ENCODE peak calls at places on chromosomes 5 and 9, in nine cellular contexts. W is CD4-positive, alpha-beta T cell; T is upper lobe of right lung; O is left lung; C is pancreas; Q is PC-3; E is HepG2; R is HCT116; K is body of pancreas. F is an unnamed sample. For H3K9me3, the result is how much of the 10 kb centered on the place peaks cover.

GRCh38 chr5:177335701-177336065 is 15.8 kb downstream of the LMAN2 start:
- ATAC-seq in T (no peak), Q (no peak), O (no peak), C (no peak), E (no peak), W (no peak), R (no peak), K (no peak), F (no peak)

GRCh38 chr5:1325870-1326546 is 18.9 kb downstream of the CLPTM1L start:
- ATAC-seq in C (no peak), R (peak), O (no peak), T (no peak), W (no peak), E (no peak), Q (peak), K (no peak), F (no peak)

GRCh38 chr9:135504262-135505229 is 4.1 kb downstream of the MRPS2 start:
- ATAC-seq in C (no peak), O (no peak), Q (peak), T (peak), R (peak), E (peak), W (no peak), K (no peak), F (no peak)

GRCh38 chr5:160233215-160233614 is 3.9 kb downstream of the FABP6 start:
- ATAC-seq in C (no peak), Q (no peak), E (no peak), O (no peak), W (no peak), K (no peak), R (no peak), T (no peak), F (no peak)

GRCh38 chr9:70602364-70603019 is 188.0 kb upstream of the KLF9 start:
- ATAC-seq in T (peak), C (peak), W (peak), K (peak), R (peak), Q (peak), E (peak), O (peak), F (peak)

GRCh38 chr5:40614923-40615585 is 64.7 kb upstream of the PTGER4 start:
- ATAC-seq in R (no peak), O (no peak), E (no peak), W (no peak), C (no peak), K (no peak), Q (no peak), T (no peak), F (no peak)

GRCh38 chr5:73419414-73420390 is 28.9 kb downstream of the FOXD1 start:
- ATAC-seq in T (no peak), C (peak), O (peak), K (no peak), Q (peak), R (no peak), E (no peak), W (no peak), F (peak)

GRCh38 chr5:27472875-27473274 is 434.5 kb upstream of the CDH9 start:
- ATAC-seq in O (no peak), K (peak), T (no peak), C (no peak), E (no peak), W (no peak), Q (no peak), R (no peak), F (no peak)

GRCh38 chr5:177362102-177362868 is 4.6 kb downstream of the RGS14 start:
- ATAC-seq in T (peak), C (peak), K (no peak), R (peak), Q (no peak), O (peak), E (no peak), W (peak), F (no peak)

GRCh38 chr9:92275541-92275940 is 18.0 kb downstream of the IARS1 start:
- ATAC-seq in R (no peak), E (peak), W (no peak), C (no peak), Q (no peak), T (peak), K (no peak), O (no peak), F (no peak)

GRCh38 chr5:81303563-81303962 is 2.2 kb downstream of the ZCCHC9 start:
- ATAC-seq in O (no peak), Q (peak), T (no peak), R (no peak), W (no peak), E (no peak), K (no peak), C (no peak), F (no peak)

GRCh38 chr9:21516796-21517195 is 34.7 kb upstream of the IFNE start:
- ATAC-seq in Q (no peak), T (no peak), K (no peak), O (no peak), W (no peak), C (no peak), E (no peak), R (no peak), F (no peak)

GRCh38 chr9:18743976-18744375 is 270.0 kb downstream of the ADAMTSL1 start:
- ATAC-seq in E (no peak), O (no peak), W (no peak), T (no peak), K (no peak), R (no peak), C (no peak), Q (no peak), F (no peak)

GRCh38 chr5:176676361-176676824 is 29.1 kb downstream of the TSPAN17 start:
- ATAC-seq in K (no peak), O (no peak), R (peak), W (no peak), E (peak), C (no peak), T (no peak), Q (peak), F (no peak)

GRCh38 chr5:101278011-101278687 is 375.1 kb upstream of the ST8SIA4 start:
- ATAC-seq in T (no peak), O (no peak), C (no peak), Q (peak), E (no peak), W (no peak), K (no peak), R (no peak), F (no peak)

GRCh38 chr9:12604154-12604825 is 88.9 kb upstream of the TYRP1 start:
- ATAC-seq in E (no peak), O (peak), R (no peak), T (no peak), Q (peak), C (peak), K (no peak), W (no peak), F (no peak)

GRCh38 chr5:23084815-23085214 is 231.7 kb upstream of the CDH12 start:
- ATAC-seq in T (no peak), C (no peak), Q (no peak), R (no peak), E (no peak), K (no peak), W (no peak), O (no peak), F (no peak)

GRCh38 chr9:19992556-19992955 is 203.7 kb upstream of the SLC24A2 start:
- ATAC-seq in W (no peak), C (no peak), T (no peak), K (no peak), Q (no peak), E (no peak), O (no peak), R (no peak), F (no peak)

GRCh38 chr5:75037106-75037505 is 15.3 kb downstream of the GCNT4 start:
- ATAC-seq in C (peak), Q (peak), O (peak), K (peak), T (peak), R (peak), W (no peak), E (no peak), F (no peak)

GRCh38 chr9:110650991-110651411 is 17.6 kb upstream of the MUSK start:
- ATAC-seq in W (no peak), E (no peak), Q (peak), O (peak), C (no peak), K (no peak), T (no peak), R (no peak), F (peak)

GRCh38 chr9:98455256-98455956 is 200.0 kb upstream of the TBC1D2 start:
- ATAC-seq in T (no peak), C (no peak), Q (no peak), O (no peak), K (no peak), W (no peak), E (no peak), R (peak), F (no peak)

GRCh38 chr9:108786756-108787663 is 68.8 kb downstream of the ACTL7B start:
- ATAC-seq in W (no peak), E (no peak), C (peak), O (no peak), K (no peak), Q (no peak), T (no peak), R (peak), F (no peak)

GRCh38 chr5:128782446-128782845 is 182.8 kb upstream of the SLC27A6 start:
- ATAC-seq in C (peak), T (no peak), O (peak), R (peak), Q (peak), W (no peak), E (no peak), K (no peak), F (peak)

GRCh38 chr9:127912882-127913281 is 4.0 kb downstream of the ST6GALNAC4 start:
- ATAC-seq in O (peak), K (no peak), W (no peak), E (no peak), T (peak), C (no peak), Q (peak), R (no peak), F (no peak)

GRCh38 chr9:85186218-85186585 is 516.7 kb downstream of the NTRK2 start:
- ATAC-seq in Q (no peak), C (no peak), K (no peak), R (no peak), W (no peak), T (no peak), O (no peak), E (no peak), F (no peak)

GRCh38 chr5:90161399-90161798 is 248.2 kb downstream of the CETN3 start:
- ATAC-seq in C (peak), T (peak), Q (peak), K (peak), O (peak), E (peak), W (no peak), R (peak), F (no peak)

GRCh38 chr9:95207403-95207802 is 110.1 kb downstream of the FANCC start:
- ATAC-seq in K (no peak), T (no peak), W (no peak), E (no peak), C (no peak), R (no peak), O (no peak), Q (no peak), F (no peak)

GRCh38 chr5:56070795-56071539 is 76.2 kb upstream of the IL6ST start:
- ATAC-seq in R (no peak), C (peak), T (peak), Q (no peak), E (no peak), W (peak), K (no peak), O (peak), F (peak)

GRCh38 chr9:111730937-111731567 is 63.7 kb downstream of the SHOC1 start:
- ATAC-seq in E (no peak), C (no peak), W (no peak), T (peak), K (no peak), R (peak), Q (no peak), O (peak), F (no peak)
- H3K9me3 ChIP-seq in E (under half), C (under half), W (under half), T (under half), K (under half), R (under half), Q (under half), O (under half), F (under half)

DNA sequence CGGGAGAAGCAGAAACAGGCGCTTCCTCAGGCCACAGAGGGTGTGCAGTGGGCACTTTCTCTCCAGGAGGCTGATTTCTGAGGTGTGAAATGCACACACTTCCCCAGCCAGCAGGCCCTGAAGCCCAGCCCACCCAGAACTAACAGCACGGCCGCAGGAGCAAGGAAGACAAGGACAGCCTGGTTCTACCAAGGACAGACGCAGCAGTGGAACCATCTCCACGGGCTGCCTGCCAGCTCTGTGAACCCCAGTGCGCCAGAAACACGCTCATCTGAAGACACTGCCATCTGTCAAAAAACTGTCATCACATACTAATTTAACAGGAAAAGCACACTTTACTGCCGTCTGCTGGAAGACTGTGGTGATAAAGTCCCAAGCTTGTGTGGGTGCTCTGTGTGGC is 40.7 kb downstream of the MAPK9 start:
- ATAC-seq in R (no peak), K (no peak), W (no peak), Q (no peak), C (no peak), O (no peak), E (no peak), T (no peak), F (no peak)
- H3K9me3 ChIP-seq in R (under half), K (under half), W (half or more), Q (under half), C (under half), O (under half), E (under half), T (half or more), F (half or more)

GRCh38 chr5:141373673-141374317 is at the start of gene PCDHGA6:
- ATAC-seq in K (no peak), Q (no peak), W (no peak), T (no peak), E (no peak), O (no peak), R (no peak), C (no peak), F (no peak)
- H3K9me3 ChIP-seq in K (under half), Q (under half), W (under half), T (under half), E (half or more), O (under half), R (under half), C (under half), F (under half)

GRCh38 chr5:171827162-171827561 is 41.5 kb downstream of the SMIM23 start:
- ATAC-seq in Q (no peak), C (no peak), O (no peak), R (no peak), E (no peak), K (no peak), W (no peak), T (no peak), F (no peak)
- H3K9me3 ChIP-seq in Q (under half), C (under half), O (under half), R (under half), E (under half), K (under half), W (under half), T (under half), F (under half)

GRCh38 chr9:129513282-129513681 is 107.6 kb downstream of the C9orf50 start:
- ATAC-seq in E (no peak), T (no peak), R (no peak), C (no peak), W (no peak), K (no peak), O (no peak), Q (no peak), F (no peak)
- H3K9me3 ChIP-seq in E (under half), T (under half), R (under half), C (under half), W (under half), K (under half), O (under half), Q (under half), F (under half)

GRCh38 chr5:150946351-150946905 is 41.6 kb upstream of the ZNF300 start:
- ATAC-seq in Q (no peak), T (peak), E (no peak), C (peak), W (no peak), O (peak), K (peak), R (no peak), F (peak)
- H3K9me3 ChIP-seq in Q (half or more), T (under half), E (half or more), C (under half), W (half or more), O (under half), K (under half), R (under half), F (under half)

GRCh38 chr9:123723135-123723875 is 206.6 kb downstream of the DENND1A start:
- ATAC-seq in C (no peak), Q (no peak), K (no peak), R (no peak), O (no peak), T (no peak), E (no peak), W (no peak), F (no peak)
- H3K9me3 ChIP-seq in C (under half), Q (under half), K (under half), R (under half), O (under half), T (under half), E (under half), W (under half), F (under half)

DNA sequence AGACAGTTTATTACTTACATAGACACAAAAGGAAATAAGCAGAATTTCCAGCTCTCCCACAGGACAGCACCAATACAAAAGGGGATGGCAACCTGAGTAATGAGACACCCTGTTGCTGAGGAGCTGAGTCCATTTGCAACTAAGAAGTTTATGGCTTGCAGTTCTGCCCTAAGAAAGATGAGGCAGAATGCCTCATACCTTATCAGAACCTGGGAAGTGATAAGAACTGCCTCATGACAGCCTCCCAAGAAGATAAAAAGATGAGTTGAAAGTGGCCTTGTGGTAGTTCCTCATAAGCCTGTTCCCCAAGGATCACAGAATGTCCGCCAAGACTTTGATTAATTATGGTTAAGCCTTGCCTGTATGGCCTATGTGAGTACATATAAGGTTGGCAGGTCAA is 41.7 kb downstream of the ZMAT2 start:
- ATAC-seq in C (no peak), Q (no peak), R (no peak), T (no peak), K (no peak), E (no peak), W (no peak), O (no peak), F (no peak)
- H3K9me3 ChIP-seq in C (under half), Q (under half), R (under half), T (under half), K (under half), E (under half), W (under half), O (under half), F (under half)

GRCh38 chr5:103774736-103775135 is 212.1 kb upstream of the NUDT12 start:
- ATAC-seq in W (no peak), R (no peak), E (no peak), O (no peak), Q (peak), T (no peak), C (no peak), K (no peak), F (no peak)

DNA sequence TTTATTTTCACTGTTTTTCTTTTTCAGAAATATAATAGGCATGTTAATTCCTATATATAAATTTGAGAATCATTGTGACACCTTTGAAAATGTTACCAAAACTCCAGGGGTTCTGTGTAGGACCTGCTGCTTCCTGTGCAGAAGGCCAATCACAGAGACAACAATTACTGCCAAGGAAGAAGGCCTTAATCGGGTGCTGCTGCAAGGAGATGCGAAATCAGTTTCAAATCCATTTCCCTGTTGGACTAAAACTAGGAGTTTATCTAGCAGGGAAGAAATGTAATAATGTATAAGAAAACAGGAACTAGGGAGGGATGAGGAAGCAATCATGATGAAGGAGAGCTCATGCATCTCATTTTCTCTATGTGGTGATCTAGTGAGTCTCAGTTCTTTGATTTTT is 209.7 kb upstream of the NUDT12 start:
- ATAC-seq in W (no peak), C (no peak), K (no peak), O (no peak), Q (no peak), T (no peak), E (no peak), R (no peak), F (no peak)
- H3K9me3 ChIP-seq in W (under half), C (under half), K (under half), O (under half), Q (under half), T (under half), E (under half), R (under half), F (under half)

DNA sequence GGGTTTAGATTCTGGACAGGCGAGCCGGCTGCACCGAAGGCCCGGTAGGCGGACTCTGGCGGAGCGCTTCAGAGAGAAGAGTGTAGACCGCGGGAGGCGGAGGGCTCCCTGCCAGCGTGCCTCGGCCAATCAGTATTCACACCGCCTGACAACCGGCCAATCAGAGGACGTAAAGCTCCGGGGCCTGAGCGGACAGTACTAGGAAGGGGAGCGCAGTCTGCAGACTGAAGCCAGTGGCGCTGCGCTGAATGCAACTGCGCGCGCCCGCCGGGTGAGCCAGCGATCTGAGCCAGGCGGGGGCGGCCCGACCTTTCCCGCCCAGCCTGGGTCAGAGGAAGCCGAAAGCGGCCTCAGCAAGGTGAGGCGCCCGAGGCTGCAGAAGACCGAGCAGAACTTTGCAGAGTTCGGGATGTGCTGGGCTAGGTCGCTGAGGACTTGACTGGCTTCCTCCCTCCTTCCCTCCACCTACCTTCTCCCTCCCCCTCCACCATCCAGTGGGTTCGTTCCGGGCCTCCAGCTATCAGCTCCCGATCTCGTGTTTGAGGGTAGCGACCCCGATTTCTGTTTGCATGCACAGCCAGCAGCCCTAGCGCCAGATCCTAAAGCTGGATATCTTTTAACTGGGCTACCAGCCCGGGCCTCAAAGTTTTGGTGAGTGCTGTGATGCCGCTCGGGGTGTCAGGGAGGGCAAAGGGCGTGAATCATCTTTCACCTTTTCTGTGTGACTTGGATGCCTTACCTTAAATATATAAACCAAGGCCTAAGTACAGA is at the start of gene DMRT2:
- ATAC-seq in T (peak), O (peak), W (no peak), E (peak), R (peak), Q (no peak), C (peak), K (peak), F (peak)
- H3K9me3 ChIP-seq in T (under half), O (under half), W (under half), E (under half), R (under half), Q (under half), C (under half), K (under half), F (under half)

F was measured in gastroesophageal sphincter.